ENCODE peak calls at places on chromosomes 1 and 21, in four cellular contexts. A is tibial nerve, K is stomach, E is IMR-90. I is an unnamed sample.

GRCh38 chr1:72777918-72778317 is 495.6 kb upstream of the NEGR1 start:
- DNase-seq in A (no peak), K (no peak), E (no peak), I (no peak)

GRCh38 chr1:26023826-26024225 is 2.3 kb downstream of the EXTL1 start:
- DNase-seq in A (no peak), K (no peak), E (no peak), I (no peak)

GRCh38 chr1:25519624-25520023 is 23.8 kb upstream of the LDLRAP1 start:
- DNase-seq in A (no peak), K (no peak), E (peak; percentile 84), I (no peak)

GRCh38 chr1:30084909-30085571 is 638.3 kb downstream of the MATN1 start:
- DNase-seq in A (no peak), K (no peak), E (no peak), I (no peak)

GRCh38 chr1:6832789-6833188 is 47.5 kb downstream of the CAMTA1 start:
- DNase-seq in A (no peak), K (no peak), E (no peak), I (no peak)

GRCh38 chr1:238340989-238341388 is 450.3 kb upstream of the ZP4 start:
- DNase-seq in A (no peak), K (no peak), E (no peak), I (no peak)

GRCh38 chr1:56081151-56081550 is 498.2 kb downstream of the PLPP3 start:
- DNase-seq in A (no peak), K (no peak), E (peak; percentile 93), I (peak; percentile 21)

GRCh38 chr1:183033205-183033604 is 10.0 kb downstream of the LAMC1 start:
- DNase-seq in A (no peak), K (no peak), E (no peak), I (no peak)

GRCh38 chr21:36175771-36176565 is 19.3 kb downstream of the DOP1B start:
- DNase-seq in A (no peak), K (no peak), E (no peak), I (no peak)

GRCh38 chr1:221728037-221728505 is 13.8 kb downstream of the DUSP10 start:
- DNase-seq in A (no peak), K (no peak), E (no peak), I (no peak)

GRCh38 chr1:38084700-38085099 is 38.1 kb upstream of the POU3F1 start:
- DNase-seq in A (no peak), K (no peak), E (no peak), I (peak; percentile 93)

DNA sequence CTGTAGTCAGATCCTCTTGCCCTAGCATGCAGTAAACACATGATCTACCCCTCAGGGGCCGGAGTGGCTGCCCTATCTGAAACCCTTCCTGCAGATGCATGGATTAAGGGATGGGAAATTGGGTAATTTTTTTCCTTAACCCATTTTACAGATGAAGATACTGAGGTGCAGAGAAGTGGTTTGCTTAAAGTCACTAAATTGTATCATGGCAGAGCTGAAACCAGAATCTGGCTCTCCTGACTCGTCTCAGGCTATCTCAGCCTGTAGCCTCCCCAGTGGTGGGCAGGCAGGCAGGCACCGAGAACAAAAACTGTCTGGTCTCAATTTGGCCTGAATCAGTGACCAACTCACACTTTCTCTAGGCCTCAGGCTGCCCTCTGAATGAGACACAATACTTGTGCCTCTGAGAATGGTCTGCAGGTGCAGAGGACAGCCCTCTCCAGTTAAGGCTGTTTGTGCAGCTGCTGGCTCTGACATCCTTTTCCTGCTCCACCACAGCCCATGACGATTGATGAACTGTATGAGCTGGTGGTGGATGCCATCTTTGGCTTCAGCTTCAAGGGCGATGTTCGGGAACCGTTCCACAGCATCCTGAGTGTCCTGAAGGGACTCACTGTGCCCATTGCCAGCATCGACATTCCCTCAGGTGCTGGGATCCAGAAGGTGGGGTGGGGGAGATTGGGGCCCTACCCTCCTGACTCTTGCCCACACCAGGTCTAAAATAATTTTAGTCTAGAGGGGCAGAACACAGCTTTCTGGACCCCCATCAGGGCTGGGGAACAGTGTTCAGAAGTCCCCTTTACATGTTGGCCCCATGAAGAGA is 1.5 kb downstream of the NAXE start:
- DNase-seq in A (no peak), K (no peak), E (no peak), I (no peak)
- TF ChIP-seq POLR2A in A (no peak), K (no peak), E (no peak), I (no peak)

DNA sequence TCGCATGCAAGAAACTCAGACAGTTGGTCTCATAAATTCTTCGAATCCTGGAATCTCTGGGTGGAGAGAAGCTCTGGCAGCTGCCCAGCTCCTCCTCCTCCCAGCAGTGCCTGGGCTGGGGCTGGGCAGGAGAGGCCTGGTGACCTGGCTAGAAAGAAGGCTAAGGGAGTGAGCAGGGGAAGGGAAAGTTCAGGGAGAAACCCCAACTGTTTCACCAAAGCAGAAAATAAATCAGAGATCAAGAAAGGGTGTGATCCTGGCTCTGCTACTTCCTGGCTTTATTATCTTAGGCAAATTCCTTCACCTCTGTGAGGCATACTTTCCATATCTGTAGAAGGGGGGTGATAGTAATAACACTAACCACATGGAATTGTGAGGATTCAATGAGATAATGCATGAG is 8.8 kb upstream of the COL16A1 start:
- DNase-seq in A (peak; percentile 58), K (peak; percentile 73), E (peak; percentile 86), I (no peak)
- H3K4me1 ChIP-seq in A (peaks cover 32% of the 10 kb centered on the region), K (peaks cover 33% of the 10 kb centered on the region), E (peaks cover 36% of the 10 kb centered on the region), I (peaks cover 20% of the 10 kb centered on the region)

GRCh38 chr1:28091043-28091781 is 2.8 kb upstream of the EYA3 start:
- DNase-seq in A (peak; percentile 85), K (peak; percentile 86), E (peak; percentile 72), I (peak; percentile 73)

GRCh38 chr1:28087614-28088167 is 719 bp downstream of the EYA3 start:
- DNase-seq in A (no peak), K (no peak), E (peak; percentile 27), I (no peak)

GRCh38 chr1:28086651-28087050 is 1.8 kb downstream of the EYA3 start:
- DNase-seq in A (no peak), K (no peak), E (no peak), I (no peak)

GRCh38 chr1:28085129-28085528 is 3.3 kb downstream of the EYA3 start:
- DNase-seq in A (no peak), K (no peak), E (no peak), I (no peak)

DNA sequence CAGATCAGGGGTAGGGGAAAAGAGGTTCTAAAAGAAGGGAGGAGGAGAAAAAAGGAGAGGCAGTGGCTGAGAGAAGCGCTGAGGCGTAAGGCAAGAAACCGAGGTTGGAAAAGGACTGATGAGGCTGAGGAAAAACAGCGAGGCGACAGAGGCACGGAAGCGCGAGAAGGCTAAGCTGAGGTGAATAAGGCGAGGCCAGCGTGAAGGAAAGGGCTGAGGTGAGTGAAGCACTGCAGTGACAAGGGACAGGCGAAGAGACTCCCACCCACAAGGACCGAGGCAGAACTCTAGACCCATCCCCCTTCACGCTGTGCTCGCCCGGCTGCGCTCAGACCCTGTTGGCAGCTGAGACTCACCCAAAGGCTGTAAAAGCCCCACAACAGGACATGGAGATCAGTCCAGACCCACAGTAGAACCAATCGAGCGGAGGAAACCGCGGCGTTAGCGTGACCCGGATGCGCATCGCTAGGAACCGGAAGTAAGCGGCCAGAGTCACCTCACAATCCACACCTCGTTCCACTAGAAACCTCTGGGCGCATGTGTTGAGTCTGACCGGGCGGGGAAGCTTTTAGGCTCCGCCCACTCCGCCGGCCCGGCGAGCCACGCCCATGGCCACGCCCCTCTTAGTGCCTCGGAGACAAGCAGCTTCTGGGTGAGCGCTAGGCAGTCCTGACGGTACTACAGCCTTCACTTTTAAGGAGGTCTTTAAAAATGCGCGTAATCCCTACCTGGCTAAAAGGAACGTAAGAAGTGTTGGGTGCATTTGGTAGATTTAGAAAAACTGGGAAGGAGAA is at the start of gene EYA3:
- DNase-seq in A (peak; percentile 99), K (peak; percentile 100), E (peak; percentile 98), I (peak; percentile 98)
- TF ChIP-seq POLR2A in A (peak; percentile 44), K (no peak), E (peak; percentile 65), I (peak; percentile 71)

DNA sequence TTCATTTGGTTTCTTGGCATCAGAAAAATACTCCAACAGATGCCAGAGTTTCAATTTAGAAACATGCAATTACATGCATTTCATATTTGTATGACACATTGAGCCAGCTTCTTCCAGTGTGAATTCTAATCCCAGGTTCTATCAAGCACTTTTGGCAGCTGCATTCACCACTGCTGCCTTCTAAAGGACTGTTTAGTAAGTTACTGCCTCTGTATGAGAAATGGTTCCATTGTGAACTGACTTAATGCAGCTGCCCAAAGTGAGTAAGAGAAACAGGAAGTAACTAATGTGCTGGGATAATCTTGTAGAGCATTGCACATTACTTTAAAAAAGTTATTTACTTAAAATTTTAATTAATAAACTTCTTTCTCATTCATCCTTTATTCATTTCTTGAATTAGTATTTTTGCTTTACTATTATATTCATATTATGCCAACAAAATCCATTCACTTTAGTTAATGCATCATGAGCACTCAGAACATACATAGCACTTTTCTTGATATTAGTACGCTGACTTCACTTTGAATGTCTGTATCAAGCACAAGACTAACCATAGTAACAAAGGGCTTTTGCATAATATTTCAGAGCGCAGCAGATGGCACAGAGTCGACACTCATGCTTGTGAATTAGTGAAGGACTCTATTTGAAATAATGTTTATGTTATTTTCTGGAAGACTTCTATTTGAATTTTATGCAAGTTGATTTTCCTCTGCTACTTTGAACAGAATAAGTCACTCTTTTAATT is 9.9 kb downstream of the RGS18 start:
- DNase-seq in A (no peak), K (no peak), E (peak; percentile 49), I (no peak)
- H3K4me1 ChIP-seq in A (no peaks in the 10 kb centered on the region), K (no peaks in the 10 kb centered on the region), E (peaks cover 2% of the 10 kb centered on the region), I (peaks cover 7% of the 10 kb centered on the region)

GRCh38 chr1:201024251-201024998 is 911 bp upstream of the KIF21B start:
- DNase-seq in A (no peak), K (no peak), E (no peak), I (no peak)

GRCh38 chr1:201023517-201023902 is at the start of gene KIF21B:
- DNase-seq in A (peak; percentile 70), K (peak; percentile 88), E (no peak), I (peak; percentile 82)

GRCh38 chr1:201021333-201022177 is 2.0 kb downstream of the KIF21B start:
- DNase-seq in A (no peak), K (no peak), E (no peak), I (no peak)

GRCh38 chr1:201022178-201022823 is 1.2 kb downstream of the KIF21B start:
- DNase-seq in A (no peak), K (no peak), E (no peak), I (no peak)

DNA sequence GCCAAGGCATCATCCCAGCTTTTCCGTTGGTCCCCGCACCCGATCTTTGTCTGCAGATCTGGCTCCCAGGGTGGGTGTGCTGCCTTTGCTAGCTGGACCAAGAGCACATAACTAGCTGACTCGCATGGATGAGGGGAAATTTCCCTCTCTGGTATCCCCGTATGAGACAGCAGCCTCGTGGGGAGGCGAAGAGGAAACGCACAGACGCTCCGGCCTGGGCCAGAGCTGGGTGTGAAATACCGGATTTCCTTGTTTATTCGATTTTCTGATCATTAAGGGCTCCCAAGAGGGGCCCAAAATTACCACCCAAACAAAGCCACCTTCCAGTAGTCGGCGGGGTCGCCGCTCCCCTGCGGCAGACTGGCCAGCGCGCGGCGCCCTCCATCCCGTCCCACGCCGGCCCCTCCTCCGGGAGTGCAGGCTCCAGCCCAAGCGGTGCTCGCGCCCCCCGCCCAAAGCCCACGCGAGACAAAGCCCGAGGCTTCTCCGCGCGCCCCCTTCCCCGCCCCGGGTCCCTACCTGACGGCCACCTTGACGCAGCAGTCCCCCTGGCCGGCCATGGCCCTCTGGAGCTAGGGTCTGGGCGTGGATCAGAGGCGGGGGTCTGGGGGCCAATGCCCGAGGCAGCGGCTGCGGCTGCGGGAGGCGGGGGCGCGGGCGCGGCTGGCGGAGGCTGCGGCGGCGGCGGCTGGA is 544 bp downstream of the KIF21B start:
- DNase-seq in A (no peak), K (no peak), E (no peak), I (no peak)
- TF ChIP-seq POLR2A in A (no peak), K (no peak), E (no peak), I (no peak)